ENCODE peak calls at places on chromosomes 3 and 15, in five cellular contexts. H is fibroblast of pulmonary artery, Q is GM06990, S is progenitor cell of endocrine pancreas, M is stomach. W is an unnamed sample.

GRCh38 chr3:32336123-32336518 is 55.5 kb upstream of the CMTM7 start:
- DNase-seq in Q (no peak), H (no peak), S (no peak), M (no peak), W (no peak)

GRCh38 chr3:126313166-126313565 is 44.0 kb downstream of the KLF15 start:
- DNase-seq in S (no peak), H (no peak), Q (no peak), M (no peak), W (no peak)

GRCh38 chr3:43997788-43998373 is 243.8 kb upstream of the TOPAZ1 start:
- DNase-seq in S (no peak), Q (peak), M (no peak), H (no peak), W (no peak)

GRCh38 chr15:77696871-77697270 is 64.2 kb upstream of the LINGO1 start:
- DNase-seq in Q (no peak), H (no peak), M (no peak), S (no peak), W (no peak)

GRCh38 chr15:90681480-90681879 is 35.7 kb upstream of the BLM start:
- DNase-seq in S (no peak), H (peak), M (no peak), Q (no peak), W (no peak)

GRCh38 chr3:136078421-136079364 is 113.2 kb downstream of the PPP2R3A start:
- DNase-seq in S (no peak), H (peak), M (no peak), Q (no peak), W (no peak)

GRCh38 chr3:42590989-42591756 is 513 bp downstream of the SS18L2 start:
- DNase-seq in H (peak), S (no peak), Q (no peak), M (no peak), W (no peak)

GRCh38 chr3:127392146-127392470 is 104.3 kb upstream of the PRR20G start:
- DNase-seq in H (no peak), Q (no peak), M (no peak), S (no peak), W (no peak)

GRCh38 chr3:23288286-23288685 is 85.2 kb downstream of the UBE2E2 start:
- DNase-seq in M (no peak), S (no peak), H (peak), Q (no peak), W (no peak)

GRCh38 chr15:76976572-76977270 is 18.2 kb upstream of the PSTPIP1 start:
- DNase-seq in S (no peak), M (no peak), Q (no peak), H (no peak), W (no peak)

GRCh38 chr15:62059818-62060115 is 480 bp downstream of the VPS13C start:
- DNase-seq in Q (peak), M (peak), H (peak), S (no peak), W (peak)

GRCh38 chr3:147341727-147342126 is 64.6 kb downstream of the ZIC4 start:
- DNase-seq in S (no peak), M (no peak), H (no peak), Q (no peak), W (no peak)
- TF ChIP-seq CTCF in S (no peak), M (no peak), H (no peak), Q (no peak), W (no peak)

DNA sequence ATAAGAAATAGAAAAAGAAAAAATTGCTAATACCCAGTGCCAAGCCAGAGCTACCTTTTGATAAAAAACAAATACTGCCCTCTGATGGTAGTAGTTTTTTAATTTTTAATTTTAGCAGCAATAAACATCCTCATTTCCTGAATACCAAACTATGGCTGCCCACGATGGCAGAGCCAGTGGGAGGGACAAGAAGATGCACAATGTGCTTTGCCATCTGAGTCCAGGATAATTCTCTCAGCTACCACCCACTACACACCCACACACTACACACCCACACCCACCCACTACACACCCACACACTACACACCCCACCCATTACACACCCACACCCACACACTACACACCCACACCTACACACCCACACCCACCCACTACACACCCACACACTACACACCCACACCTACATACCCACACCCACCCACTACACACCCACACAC is 17.8 kb downstream of the CEP19 start:
- DNase-seq in S (no peak), H (peak), Q (no peak), M (no peak), W (peak)
- TF ChIP-seq CTCF in S (no peak), H (peak), Q (peak), M (no peak), W (no peak)

DNA sequence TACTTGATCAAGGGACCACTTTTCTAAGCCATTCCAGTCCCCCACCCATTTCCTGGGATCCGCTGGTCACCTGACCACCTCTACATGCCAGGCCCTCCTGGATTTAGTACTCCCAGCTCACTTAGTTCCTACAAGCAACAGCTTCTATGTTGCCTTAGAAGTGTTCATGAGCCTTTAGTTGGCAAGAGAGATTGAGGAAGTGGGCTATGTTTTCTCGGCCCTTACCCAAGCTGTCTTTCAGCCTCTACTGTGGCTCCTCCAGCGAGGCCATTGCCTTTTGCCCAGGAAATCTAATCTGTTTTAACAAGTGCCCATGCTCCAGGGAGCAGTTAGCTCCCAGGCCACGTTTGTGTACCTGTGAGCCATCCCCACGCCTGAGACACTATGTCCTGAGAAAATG is 4.5 kb upstream of the PRKAR2A start:
- DNase-seq in S (no peak), Q (no peak), H (no peak), M (no peak), W (no peak)
- TF ChIP-seq CTCF in S (no peak), Q (no peak), H (no peak), M (no peak), W (no peak)

GRCh38 chr3:52050571-52050970 is 5.8 kb downstream of the DUSP7 start:
- DNase-seq in Q (no peak), H (no peak), M (no peak), S (no peak), W (no peak)

GRCh38 chr3:52051444-52051843 is 4.9 kb downstream of the DUSP7 start:
- DNase-seq in M (no peak), S (no peak), Q (no peak), H (no peak), W (no peak)

GRCh38 chr3:52053307-52054304 is 2.8 kb downstream of the DUSP7 start:
- DNase-seq in Q (peak), M (no peak), H (peak), S (no peak), W (no peak)

GRCh38 chr3:52054689-52055511 is 1.5 kb downstream of the DUSP7 start:
- DNase-seq in S (no peak), Q (peak), M (no peak), H (no peak), W (no peak)

GRCh38 chr3:52052831-52053306 is 3.5 kb downstream of the DUSP7 start:
- DNase-seq in S (no peak), Q (peak), M (peak), H (peak), W (no peak)
- TF ChIP-seq CTCF in S (no peak), Q (peak), M (no peak), H (peak), W (no peak)

GRCh38 chr15:33698128-33698527 is 270.2 kb upstream of the CHRM5 start:
- DNase-seq in M (no peak), S (no peak), Q (no peak), H (no peak), W (no peak)

GRCh38 chr15:33700695-33701303 is 267.5 kb upstream of the CHRM5 start:
- DNase-seq in Q (peak), S (peak), H (peak), M (peak), W (peak)

GRCh38 chr15:33701304-33701696 is 267.0 kb upstream of the CHRM5 start:
- DNase-seq in S (no peak), H (no peak), M (no peak), Q (no peak), W (no peak)

GRCh38 chr15:33699145-33699544 is 269.2 kb upstream of the CHRM5 start:
- DNase-seq in H (no peak), S (no peak), Q (no peak), M (no peak), W (no peak)

DNA sequence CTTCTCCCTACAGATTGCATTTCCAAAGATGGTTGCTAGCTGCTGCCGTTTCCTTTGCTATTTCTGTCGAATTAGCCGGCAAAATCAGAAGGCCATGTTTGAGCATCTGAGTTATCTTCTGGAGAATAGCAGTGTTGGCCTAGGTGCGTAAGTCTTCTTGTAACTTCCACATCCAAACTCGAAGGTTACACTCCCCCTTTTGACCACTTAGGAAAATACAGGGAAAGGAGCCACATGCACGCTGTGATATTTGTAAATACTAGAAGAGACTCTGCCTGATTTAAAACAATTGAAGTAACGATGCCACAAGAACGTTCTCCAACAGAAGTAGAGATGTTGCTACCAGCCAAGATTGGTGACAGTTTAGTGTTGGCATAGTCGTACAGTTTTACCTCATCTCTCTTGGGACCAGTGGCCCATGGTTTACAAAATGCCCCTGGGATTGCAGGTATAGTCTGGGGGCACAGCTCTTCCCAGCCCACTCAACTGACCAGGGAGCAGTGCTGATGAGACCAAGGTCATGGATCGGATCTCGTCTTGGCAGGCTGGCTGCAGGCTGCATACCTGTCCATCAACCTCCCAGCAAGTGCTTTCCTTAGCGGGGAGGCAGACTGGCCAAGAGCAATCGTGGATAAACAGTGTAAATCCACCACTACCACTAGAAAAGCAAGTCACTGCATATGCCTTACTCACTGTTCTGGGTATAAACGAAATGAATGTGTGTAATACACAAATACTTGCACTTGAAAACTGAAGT is 268.4 kb upstream of the CHRM5 start:
- DNase-seq in S (no peak), M (no peak), Q (no peak), H (peak), W (no peak)
- TF ChIP-seq CTCF in S (peak), M (no peak), Q (no peak), H (peak), W (no peak)

GRCh38 chr15:98614681-98615080 is 33.7 kb upstream of the IGF1R start:
- DNase-seq in S (no peak), H (no peak), Q (no peak), M (no peak), W (no peak)
- TF ChIP-seq CTCF in S (no peak), H (no peak), Q (no peak), M (no peak), W (no peak)

GRCh38 chr3:48592519-48593087 is 2.5 kb downstream of the COL7A1 start:
- DNase-seq in M (no peak), Q (no peak), S (no peak), H (no peak), W (no peak)
- TF ChIP-seq CTCF in M (no peak), Q (no peak), S (no peak), H (no peak), W (no peak)

DNA sequence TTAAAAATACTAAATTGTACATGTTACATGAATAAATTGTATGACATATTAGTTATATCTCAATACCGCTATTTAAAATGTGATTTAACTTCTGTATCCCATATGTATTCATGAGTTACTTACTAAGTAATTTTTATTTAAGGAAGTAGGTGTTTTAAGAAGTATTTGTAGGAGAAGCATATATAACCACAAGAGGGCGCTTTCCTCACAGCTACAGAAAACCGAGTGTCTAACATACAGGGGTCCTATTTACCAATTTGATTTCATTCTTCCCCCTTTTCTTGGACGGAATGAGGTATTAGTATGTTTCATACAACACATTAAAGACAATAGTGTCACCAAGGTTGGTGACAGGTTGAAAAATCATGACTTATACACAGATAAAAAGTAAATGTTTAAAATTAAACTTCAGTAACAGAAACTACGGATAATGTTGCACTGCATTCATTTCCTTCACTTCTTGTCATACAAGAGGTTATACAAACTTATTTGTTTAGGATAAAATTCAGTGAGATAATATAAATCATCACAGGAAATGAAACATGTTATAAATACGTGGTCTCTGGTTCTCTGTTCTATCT is 253.6 kb downstream of the MAGI1 start:
- DNase-seq in H (peak), M (no peak), S (no peak), Q (peak), W (no peak)
- TF ChIP-seq CTCF in H (peak), M (no peak), S (peak), Q (peak), W (peak)